ENCODE peak calls at places on chromosomes 5 and 9, in nine cellular contexts. X is upper lobe of left lung, T is Calu3, M is progenitor cell of endocrine pancreas, Y is choroid plexus epithelial cell, L is uterus, I is RWPE1, R is A549, S is psoas muscle. P is an unnamed sample.

GRCh38 chr5:41776435-41776834 is 93.8 kb downstream of the OXCT1 start:
- DNase-seq in X (no peak), R (no peak), T (no peak), M (no peak), L (no peak), Y (peak), I (no peak), S (no peak), P (no peak)

GRCh38 chr5:2756211-2756746 is 4.8 kb upstream of the IRX2 start:
- DNase-seq in M (no peak), S (no peak), R (peak), Y (no peak), X (peak), I (peak), T (no peak), L (no peak), P (peak)

GRCh38 chr9:93128715-93129224 is 5.3 kb downstream of the NINJ1 start:
- DNase-seq in X (no peak), I (no peak), M (no peak), L (no peak), R (no peak), T (no peak), Y (no peak), S (no peak), P (no peak)

GRCh38 chr9:36005891-36006290 is 30.8 kb upstream of the RECK start:
- DNase-seq in M (no peak), T (no peak), Y (no peak), L (no peak), I (no peak), R (no peak), S (no peak), X (no peak), P (no peak)

GRCh38 chr5:148776780-148777179 is 49.6 kb upstream of the ADRB2 start:
- DNase-seq in Y (peak), R (peak), X (no peak), T (peak), M (no peak), I (peak), S (no peak), L (no peak), P (no peak)

GRCh38 chr5:109805472-109805871 is 115.7 kb downstream of the MAN2A1 start:
- DNase-seq in T (peak), X (no peak), S (no peak), L (no peak), R (no peak), Y (peak), M (no peak), I (no peak), P (no peak)

GRCh38 chr9:36470891-36471290 is 70.8 kb upstream of the RNF38 start:
- DNase-seq in M (no peak), X (no peak), T (peak), R (no peak), S (peak), I (peak), L (peak), Y (peak), P (no peak)

GRCh38 chr9:134648701-134649525 is 7.3 kb downstream of the COL5A1 start:
- DNase-seq in Y (peak), L (no peak), X (no peak), S (peak), I (no peak), T (no peak), R (no peak), M (no peak), P (no peak)

GRCh38 chr5:141737485-141737884 is 55.5 kb upstream of the ARAP3 start:
- DNase-seq in Y (no peak), I (no peak), X (no peak), L (no peak), T (no peak), S (no peak), M (no peak), R (no peak), P (no peak)

GRCh38 chr9:127707766-127708165 is 978 bp downstream of the CFAP157 start:
- DNase-seq in Y (no peak), I (no peak), X (no peak), T (no peak), L (no peak), M (no peak), R (no peak), S (no peak), P (no peak)

GRCh38 chr9:18544456-18544855 is 70.5 kb downstream of the ADAMTSL1 start:
- DNase-seq in M (no peak), I (peak), X (no peak), L (no peak), Y (no peak), T (no peak), R (no peak), S (no peak), P (no peak)

GRCh38 chr9:76378367-76379073 is 15.7 kb downstream of the RFK start:
- DNase-seq in T (no peak), M (no peak), L (no peak), R (no peak), S (no peak), Y (no peak), I (no peak), X (no peak), P (no peak)

GRCh38 chr9:14245901-14246525 is 67.9 kb downstream of the NFIB start:
- DNase-seq in L (no peak), R (no peak), S (no peak), M (no peak), I (no peak), X (no peak), Y (peak), T (no peak), P (no peak)

GRCh38 chr5:90844931-90845330 is 286.3 kb downstream of the ADGRV1 start:
- DNase-seq in L (no peak), X (no peak), I (no peak), T (no peak), Y (no peak), R (no peak), M (no peak), S (no peak), P (no peak)

GRCh38 chr5:41410737-41411136 is 99.7 kb downstream of the PLCXD3 start:
- DNase-seq in M (no peak), R (no peak), Y (no peak), T (no peak), S (no peak), I (no peak), X (no peak), L (no peak), P (no peak)

GRCh38 chr9:90914868-90915483 is 113.4 kb downstream of the SYK start:
- DNase-seq in S (peak), Y (peak), T (peak), R (peak), X (no peak), M (peak), I (peak), L (peak), P (peak)

GRCh38 chr5:158985492-158985891 is 114.2 kb downstream of the EBF1 start:
- DNase-seq in S (no peak), L (no peak), X (no peak), T (no peak), I (no peak), R (no peak), Y (no peak), M (no peak), P (no peak)

GRCh38 chr9:8734760-8735159 is 935.2 kb upstream of the DMAC1 start:
- DNase-seq in T (no peak), I (no peak), S (no peak), R (no peak), X (no peak), L (no peak), M (no peak), Y (no peak), P (no peak)

GRCh38 chr5:105506692-105507277 is 1944.2 kb upstream of the NUDT12 start:
- DNase-seq in Y (peak), L (no peak), M (no peak), T (peak), X (no peak), S (no peak), I (no peak), R (no peak), P (no peak)

GRCh38 chr5:144191998-144192397 is 21.3 kb downstream of the KCTD16 start:
- DNase-seq in L (no peak), T (peak), Y (peak), I (peak), S (no peak), X (no peak), R (peak), M (no peak), P (no peak)

GRCh38 chr5:17918373-17919104 is 284.3 kb downstream of the TAF11L14 start:
- DNase-seq in X (no peak), Y (peak), T (no peak), L (no peak), I (no peak), S (no peak), M (no peak), R (no peak), P (no peak)

GRCh38 chr5:10421841-10422691 is 19.6 kb upstream of the ROPN1L start:
- DNase-seq in L (no peak), Y (no peak), M (no peak), S (no peak), T (no peak), I (no peak), X (no peak), R (no peak), P (no peak)

GRCh38 chr9:98215821-98216220 is 23.4 kb upstream of the CORO2A start:
- DNase-seq in X (peak), T (peak), Y (no peak), I (no peak), M (no peak), R (peak), S (no peak), L (no peak), P (no peak)

GRCh38 chr9:72477862-72478564 is 43.4 kb upstream of the TMC1 start:
- DNase-seq in M (no peak), L (no peak), R (peak), X (no peak), T (peak), I (peak), Y (peak), S (no peak), P (no peak)

GRCh38 chr5:10286552-10287227 is 21.0 kb downstream of the CMBL start:
- DNase-seq in T (no peak), M (no peak), X (no peak), L (peak), I (no peak), Y (no peak), R (no peak), S (peak), P (no peak)

GRCh38 chr9:96177719-96178028 is 124.3 kb downstream of the HSD17B3 start:
- DNase-seq in L (no peak), I (no peak), S (no peak), Y (no peak), X (no peak), R (no peak), M (no peak), T (no peak), P (no peak)

GRCh38 chr5:123206618-123207320 is 117.7 kb downstream of the PRDM6 start:
- DNase-seq in T (no peak), X (no peak), I (no peak), Y (peak), S (no peak), M (no peak), L (no peak), R (no peak), P (no peak)

GRCh38 chr9:85727500-85727899 is 14.3 kb downstream of the AGTPBP1 start:
- DNase-seq in T (no peak), R (no peak), L (no peak), M (no peak), Y (peak), I (no peak), S (no peak), X (no peak), P (no peak)

GRCh38 chr5:67204821-67205220 is 8.2 kb upstream of the CD180 start:
- DNase-seq in R (no peak), Y (no peak), I (no peak), T (no peak), L (no peak), M (no peak), X (no peak), S (no peak), P (no peak)
- TF ChIP-seq CTCF in R (no peak), Y (no peak), I (no peak), T (no peak), L (no peak), M (no peak), X (no peak), S (no peak), P (no peak)

GRCh38 chr9:89549031-89549644 is 51.2 kb upstream of the SEMA4D start:
- DNase-seq in X (no peak), M (peak), I (peak), Y (peak), T (peak), S (peak), R (peak), L (peak), P (peak)
- TF ChIP-seq CTCF in X (peak), M (peak), I (peak), Y (peak), T (peak), S (peak), R (peak), L (peak), P (peak)

GRCh38 chr9:114072181-114073140 is 5.6 kb downstream of the AMBP start:
- DNase-seq in R (no peak), S (peak), L (peak), T (no peak), X (no peak), I (no peak), Y (peak), M (no peak), P (no peak)
- TF ChIP-seq CTCF in R (no peak), S (no peak), L (no peak), T (no peak), X (no peak), I (no peak), Y (no peak), M (no peak), P (no peak)

DNA sequence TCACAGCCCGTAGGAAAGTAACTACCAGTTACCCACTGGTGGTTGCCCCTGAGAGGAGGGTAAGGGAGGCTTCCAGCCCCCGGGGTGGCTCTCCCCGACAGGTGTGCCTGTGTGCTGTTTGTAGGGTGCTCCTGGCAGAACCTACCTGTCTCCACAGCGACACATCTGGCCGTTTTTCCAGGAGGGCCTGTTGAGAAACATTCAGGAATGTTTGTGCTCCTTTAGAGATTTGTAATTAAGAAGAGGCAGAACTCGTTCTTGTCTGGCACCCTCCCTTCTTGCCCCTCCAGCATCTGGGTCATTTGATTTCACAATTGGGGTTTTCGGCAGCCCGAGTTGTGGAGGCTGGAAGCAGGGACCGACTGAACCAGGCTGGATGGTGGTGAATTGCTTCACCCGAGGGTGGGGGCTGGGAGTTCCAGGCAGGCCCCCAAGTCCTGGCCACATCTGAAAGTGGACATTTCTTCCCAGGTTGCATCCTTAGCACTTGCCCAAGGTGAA is 74.2 kb downstream of the WWC1 start:
- DNase-seq in Y (no peak), X (no peak), I (peak), L (no peak), S (no peak), R (no peak), T (peak), M (no peak), P (peak)
- TF ChIP-seq CTCF in Y (peak), X (no peak), I (peak), L (no peak), S (no peak), R (peak), T (peak), M (peak), P (peak)

DNA sequence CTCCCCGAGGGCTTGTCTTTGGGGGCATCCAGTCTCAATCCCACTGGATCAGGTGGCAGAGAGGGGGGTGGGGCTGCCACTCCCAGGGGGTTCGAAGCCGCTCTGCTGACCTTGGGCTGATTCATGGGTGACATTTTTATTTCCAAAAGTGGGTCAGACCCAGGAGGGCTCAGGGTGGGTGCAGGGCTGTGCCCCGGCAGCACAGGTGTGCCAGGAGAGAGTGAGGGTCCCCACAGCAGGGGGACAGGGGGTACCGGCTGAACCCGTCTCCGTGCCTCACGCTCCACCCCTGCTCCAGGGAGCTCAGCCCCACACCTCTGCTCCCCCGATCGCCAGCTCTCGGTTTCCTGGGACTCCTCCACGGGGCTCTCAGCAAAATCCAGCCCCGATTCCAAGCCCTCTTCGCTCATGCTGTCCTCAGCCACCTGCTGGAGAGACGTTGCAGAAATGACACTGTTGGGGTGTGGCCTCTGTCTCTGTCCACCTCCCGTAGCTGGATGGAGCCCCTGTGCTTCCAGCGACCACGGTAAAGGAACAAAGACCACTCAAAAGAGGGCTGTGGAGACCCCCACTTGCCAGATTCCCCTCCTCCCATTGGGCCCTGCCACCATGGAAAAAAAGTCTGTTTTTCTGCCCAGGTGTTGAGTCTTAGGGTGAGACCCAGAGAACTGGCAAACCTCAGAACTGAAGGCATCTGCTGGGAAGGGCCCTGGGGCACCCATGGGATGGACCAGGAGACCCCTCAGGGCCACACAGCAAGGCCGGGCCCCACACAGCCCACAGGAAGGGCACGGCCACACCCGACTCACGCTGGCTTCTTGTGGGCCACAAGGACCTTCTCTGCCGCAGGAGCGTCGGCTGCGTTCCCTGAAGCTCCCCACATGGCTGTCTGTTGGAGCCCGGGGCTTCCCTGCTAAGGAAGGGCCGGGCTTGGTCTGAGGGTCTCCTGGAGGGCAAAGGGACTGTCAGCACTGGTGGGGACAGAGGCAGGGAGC is 10.6 kb upstream of the QSOX2 start:
- DNase-seq in Y (no peak), L (no peak), R (peak), X (peak), I (peak), T (peak), S (no peak), M (no peak), P (no peak)
- TF ChIP-seq CTCF in Y (peak), L (no peak), R (no peak), X (no peak), I (no peak), T (no peak), S (no peak), M (peak), P (no peak)

DNA sequence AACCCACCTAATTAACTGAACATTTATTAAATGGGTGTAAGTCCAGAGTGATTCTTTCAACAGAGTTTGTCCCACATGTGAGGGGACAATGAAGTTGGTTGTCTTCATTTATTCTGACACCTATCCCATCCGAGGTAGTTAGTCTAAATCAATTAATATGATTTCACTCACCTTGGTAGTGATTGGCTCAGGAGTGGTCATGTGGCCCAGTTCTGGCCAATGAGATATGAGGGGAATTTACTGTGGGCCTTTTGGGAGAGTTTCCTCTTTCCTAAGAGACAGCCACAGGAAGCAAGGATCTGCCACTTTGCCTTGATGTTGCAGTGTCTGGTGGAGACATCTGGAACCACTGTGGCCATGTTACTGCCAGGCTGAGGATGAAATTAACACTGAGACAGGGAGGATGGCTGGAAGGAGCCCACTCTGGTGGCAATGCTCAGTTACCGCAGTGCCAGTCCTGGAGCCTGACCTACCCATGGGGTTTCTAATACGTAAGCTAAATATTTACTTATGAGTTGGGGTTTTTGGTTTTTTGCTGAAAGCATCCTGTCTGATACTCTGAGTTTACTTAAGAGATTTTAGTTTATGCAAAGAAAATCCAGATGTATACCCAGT is 118.6 kb downstream of the FGF18 start:
- DNase-seq in S (no peak), I (no peak), X (no peak), M (no peak), Y (peak), R (no peak), L (no peak), T (no peak), P (no peak)
- TF ChIP-seq CTCF in S (no peak), I (no peak), X (no peak), M (no peak), Y (peak), R (no peak), L (no peak), T (no peak), P (no peak)

GRCh38 chr5:99169309-99169708 is 240.5 kb upstream of the CHD1 start:
- DNase-seq in Y (peak), L (no peak), I (no peak), X (no peak), R (no peak), S (no peak), M (no peak), T (no peak), P (no peak)
- TF ChIP-seq CTCF in Y (peak), L (no peak), I (peak), X (no peak), R (peak), S (no peak), M (peak), T (peak), P (no peak)

GRCh38 chr5:133316346-133317343 is 264.8 kb downstream of the HSPA4 start:
- DNase-seq in M (no peak), R (peak), I (no peak), S (no peak), Y (peak), X (no peak), L (no peak), T (peak), P (no peak)
- TF ChIP-seq CTCF in M (peak), R (peak), I (no peak), S (no peak), Y (peak), X (no peak), L (no peak), T (no peak), P (peak)

DNA sequence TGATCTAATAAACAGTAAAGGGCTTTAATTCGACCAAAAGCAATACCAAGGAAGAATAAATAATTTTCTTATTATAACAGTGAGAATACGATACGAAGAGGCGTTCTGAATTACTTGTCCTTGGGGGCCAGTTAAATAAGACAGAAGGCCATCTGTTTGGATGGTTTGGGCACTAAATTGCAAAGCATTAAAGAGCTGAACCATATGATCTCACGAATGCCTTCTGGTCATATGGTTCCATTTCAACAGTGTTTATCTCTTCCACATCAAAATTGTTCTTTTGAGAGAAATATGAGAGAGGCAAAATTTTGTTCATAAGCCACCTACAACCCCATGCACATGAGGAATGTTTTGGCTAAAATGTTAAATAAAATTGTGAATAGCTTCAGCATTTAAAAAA is 605.4 kb downstream of the PTPRD start:
- DNase-seq in L (no peak), S (no peak), I (no peak), R (no peak), X (no peak), M (no peak), T (no peak), Y (no peak), P (no peak)
- TF ChIP-seq CTCF in L (no peak), S (no peak), I (no peak), R (no peak), X (no peak), M (no peak), T (no peak), Y (no peak), P (no peak)

GRCh38 chr5:1192971-1193590 is 8.3 kb upstream of the SLC6A19 start:
- DNase-seq in Y (no peak), R (no peak), I (no peak), L (no peak), M (no peak), S (peak), X (no peak), T (no peak), P (no peak)

GRCh38 chr5:1195916-1196315 is 5.5 kb upstream of the SLC6A19 start:
- DNase-seq in M (no peak), I (no peak), X (peak), R (no peak), Y (no peak), S (peak), T (no peak), L (no peak), P (no peak)

GRCh38 chr5:1194378-1194777 is 7.0 kb upstream of the SLC6A19 start:
- DNase-seq in S (no peak), I (no peak), R (no peak), X (no peak), L (no peak), Y (no peak), T (no peak), M (no peak), P (no peak)

GRCh38 chr5:1195439-1195838 is 6.0 kb upstream of the SLC6A19 start:
- DNase-seq in I (no peak), Y (no peak), S (peak), X (peak), M (no peak), L (no peak), R (no peak), T (no peak), P (no peak)

GRCh38 chr5:1193591-1193985 is 7.8 kb upstream of the SLC6A19 start:
- DNase-seq in I (no peak), R (no peak), L (no peak), M (no peak), T (no peak), X (peak), Y (no peak), S (peak), P (no peak)
- TF ChIP-seq CTCF in I (no peak), R (no peak), L (no peak), M (no peak), T (no peak), X (no peak), Y (no peak), S (no peak), P (no peak)

P was measured in mesothelial cell of epicardium.